ENCODE peak calls at places on chromosome 15, in six cellular contexts. O, C, U, B, H and P are unnamed samples.

GRCh38 chr15:59367022-59367451 is 5.6 kb downstream of the MYO1E start:
- DNase-seq in U (peak), C (no peak), H (no peak), B (peak), O (peak), P (no peak)

GRCh38 chr15:39833515-39833981 is 50.9 kb upstream of the FSIP1 start:
- DNase-seq in C (no peak), B (peak), H (peak), O (peak), U (peak), P (no peak)

GRCh38 chr15:27328616-27329015 is 357.6 kb downstream of the GABRG3 start:
- DNase-seq in O (no peak), B (no peak), H (no peak), C (no peak), U (no peak), P (no peak)

GRCh38 chr15:56960116-56960515 is 41.7 kb downstream of the TCF12 start:
- DNase-seq in H (no peak), U (no peak), C (no peak), O (no peak), B (no peak), P (no peak)

GRCh38 chr15:28878209-28878608 is 7.6 kb upstream of the APBA2 start:
- DNase-seq in C (no peak), H (no peak), B (no peak), U (no peak), O (no peak), P (no peak)

GRCh38 chr15:31461911-31462480 is 135.4 kb downstream of the KLF13 start:
- DNase-seq in C (no peak), O (no peak), H (no peak), U (peak), B (no peak), P (no peak)

GRCh38 chr15:36335211-36335610 is 244.2 kb upstream of the CDIN1 start:
- DNase-seq in B (no peak), H (no peak), C (no peak), U (no peak), O (no peak), P (no peak)

GRCh38 chr15:87349181-87349580 is 907.4 kb downstream of the NTRK3 start:
- DNase-seq in B (no peak), H (no peak), U (peak), O (no peak), C (no peak), P (no peak)

GRCh38 chr15:69119692-69120395 is 40.6 kb upstream of the GLCE start:
- DNase-seq in H (no peak), O (no peak), C (no peak), U (no peak), B (no peak), P (no peak)

GRCh38 chr15:79455361-79455760 is 23.2 kb downstream of the MINAR1 start:
- DNase-seq in C (no peak), O (no peak), U (no peak), B (no peak), H (peak), P (no peak)

GRCh38 chr15:90030376-90030775 is 29.3 kb downstream of the ZNF710 start:
- DNase-seq in H (no peak), O (no peak), U (no peak), B (no peak), C (no peak), P (no peak)

GRCh38 chr15:30872341-30872748 is 31.4 kb upstream of the FAN1 start:
- DNase-seq in O (peak), C (no peak), B (peak), U (peak), H (no peak), P (no peak)

GRCh38 chr15:27990411-27991338 is 108.4 kb downstream of the OCA2 start:
- DNase-seq in O (no peak), C (no peak), H (no peak), B (no peak), U (no peak), P (no peak)

GRCh38 chr15:64461577-64462162 is 1.3 kb downstream of the ZNF609 start:
- DNase-seq in O (peak), C (no peak), U (peak), H (peak), B (peak), P (no peak)

GRCh38 chr15:75843618-75844610 is 667 bp downstream of the UBE2Q2 start:
- DNase-seq in C (peak), U (peak), O (peak), B (peak), H (peak), P (no peak)

GRCh38 chr15:30791239-30791638 is 112.5 kb upstream of the FAN1 start:
- DNase-seq in H (no peak), U (no peak), B (no peak), O (no peak), C (peak), P (no peak)

GRCh38 chr15:87348746-87349145 is 907.8 kb downstream of the NTRK3 start:
- DNase-seq in C (no peak), U (peak), O (peak), H (peak), B (no peak), P (no peak)

GRCh38 chr15:64013179-64014043 is 32.9 kb downstream of the DAPK2 start:
- DNase-seq in H (peak), U (peak), C (no peak), O (peak), B (peak), P (no peak)

GRCh38 chr15:72050700-72051099 is 67.2 kb downstream of the MYO9A start:
- DNase-seq in B (peak), U (no peak), H (peak), O (no peak), C (no peak), P (no peak)

GRCh38 chr15:101288905-101289513 is 6.0 kb downstream of the SNRPA1 start:
- DNase-seq in U (peak), C (no peak), H (no peak), O (peak), B (peak), P (no peak)

GRCh38 chr15:52735231-52736089 is 54.7 kb downstream of the ONECUT1 start:
- DNase-seq in O (peak), H (peak), B (peak), C (no peak), U (peak), P (peak)

GRCh38 chr15:65869954-65870871 is 922 bp downstream of the RAB11A start:
- DNase-seq in O (peak), H (peak), C (no peak), U (peak), B (peak), P (no peak)

GRCh38 chr15:100713163-100713867 is 110.9 kb downstream of the ASB7 start:
- DNase-seq in B (peak), C (no peak), H (peak), O (peak), U (peak), P (no peak)

GRCh38 chr15:57875347-57875746 is 168.8 kb downstream of the POLR2M start:
- DNase-seq in U (no peak), O (no peak), H (no peak), B (no peak), C (no peak), P (no peak)

GRCh38 chr15:57259511-57260143 is 116.7 kb upstream of the CGNL1 start:
- DNase-seq in H (no peak), O (no peak), U (peak), C (no peak), B (no peak), P (no peak)

GRCh38 chr15:91304794-91305193 is 204.7 kb downstream of the SV2B start:
- DNase-seq in H (no peak), C (no peak), O (no peak), U (no peak), B (no peak), P (no peak)

GRCh38 chr15:28105224-28105791 is 6.2 kb upstream of the OCA2 start:
- DNase-seq in O (no peak), B (no peak), U (no peak), H (no peak), C (no peak), P (no peak)

GRCh38 chr15:67769468-67770097 is 55.7 kb upstream of the SKOR1 start:
- DNase-seq in U (no peak), O (no peak), H (no peak), B (no peak), C (no peak), P (no peak)
- H3K4me3 ChIP-seq in U (no peak), O (no peak), H (no peak), B (no peak), C (no peak), P (no peak)

GRCh38 chr15:55254916-55255679 is 34.5 kb downstream of the RAB27A start:
- DNase-seq in B (no peak), O (no peak), C (no peak), U (no peak), H (no peak), P (no peak)
- H3K4me3 ChIP-seq in B (peak), O (no peak), C (no peak), U (no peak), H (no peak), P (peak)

DNA sequence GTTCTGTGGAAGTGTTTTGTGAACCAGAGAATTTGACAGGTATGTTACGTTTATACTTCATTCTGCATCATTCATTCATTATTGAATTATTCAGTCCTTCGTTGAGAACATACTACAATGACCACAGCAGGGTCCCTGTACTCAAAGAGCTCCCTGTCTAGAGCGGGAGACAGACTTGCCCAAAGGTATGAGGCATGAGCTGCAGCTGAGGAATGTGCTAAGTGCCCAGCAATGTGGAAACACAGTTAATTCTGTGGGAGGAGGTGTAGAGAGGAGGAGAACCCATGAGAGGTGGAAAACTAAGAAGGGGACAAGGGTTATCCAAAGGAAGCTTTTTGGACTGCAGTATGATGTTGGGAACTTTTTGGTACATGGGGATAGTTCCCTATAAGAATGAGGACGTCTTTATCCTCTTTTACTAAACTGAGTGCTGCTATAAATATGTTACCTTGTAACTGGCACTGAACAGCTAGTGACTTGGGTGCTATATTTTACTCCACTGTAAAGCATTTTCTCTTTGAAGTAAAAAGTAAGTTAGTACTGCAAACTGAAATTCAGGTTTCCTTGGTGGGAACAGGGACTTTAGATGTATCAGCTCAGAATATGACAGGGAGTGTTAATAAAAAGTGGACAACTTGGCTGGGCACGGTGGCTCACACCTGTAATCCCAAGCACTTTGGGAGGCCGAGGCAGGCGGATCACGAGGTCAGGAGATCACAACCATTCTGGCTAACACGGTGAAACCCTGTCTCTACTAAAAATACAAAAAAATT is 5.7 kb downstream of the SMAD3 start:
- DNase-seq in U (no peak), O (no peak), C (no peak), B (no peak), H (no peak), P (no peak)
- H3K4me3 ChIP-seq in U (no peak), O (no peak), C (no peak), B (no peak), H (no peak), P (peak)

GRCh38 chr15:94522125-94522524 is 290.8 kb downstream of the MCTP2 start:
- DNase-seq in U (no peak), B (no peak), H (no peak), O (peak), C (no peak), P (no peak)

GRCh38 chr15:94526071-94526689 is 294.8 kb downstream of the MCTP2 start:
- DNase-seq in O (peak), U (no peak), H (no peak), B (no peak), C (no peak), P (no peak)

GRCh38 chr15:94524565-94524964 is 293.2 kb downstream of the MCTP2 start:
- DNase-seq in C (no peak), U (no peak), H (no peak), O (peak), B (no peak), P (no peak)

DNA sequence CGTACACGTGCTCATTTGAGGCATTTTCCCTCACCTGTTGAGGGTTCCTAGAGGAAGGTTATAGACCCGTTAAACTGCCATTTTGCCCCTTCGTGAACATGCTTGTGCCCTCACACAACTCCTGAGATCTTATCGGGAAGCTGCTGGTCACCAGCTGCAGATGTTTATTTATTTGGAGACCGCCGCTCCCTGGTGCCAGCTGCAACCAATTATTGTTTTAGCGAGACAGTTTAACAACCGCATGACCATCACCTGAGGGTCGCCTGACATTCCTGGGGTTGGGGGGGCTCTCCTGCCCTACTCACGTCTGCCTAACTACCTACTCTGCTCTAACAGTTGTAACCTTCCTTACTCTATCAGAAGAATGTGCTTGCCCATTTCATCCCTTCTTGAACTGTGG is 292.5 kb downstream of the MCTP2 start:
- DNase-seq in U (no peak), O (no peak), B (no peak), H (no peak), C (no peak), P (no peak)
- H3K4me3 ChIP-seq in U (no peak), O (no peak), B (no peak), H (no peak), C (no peak), P (no peak)

DNA sequence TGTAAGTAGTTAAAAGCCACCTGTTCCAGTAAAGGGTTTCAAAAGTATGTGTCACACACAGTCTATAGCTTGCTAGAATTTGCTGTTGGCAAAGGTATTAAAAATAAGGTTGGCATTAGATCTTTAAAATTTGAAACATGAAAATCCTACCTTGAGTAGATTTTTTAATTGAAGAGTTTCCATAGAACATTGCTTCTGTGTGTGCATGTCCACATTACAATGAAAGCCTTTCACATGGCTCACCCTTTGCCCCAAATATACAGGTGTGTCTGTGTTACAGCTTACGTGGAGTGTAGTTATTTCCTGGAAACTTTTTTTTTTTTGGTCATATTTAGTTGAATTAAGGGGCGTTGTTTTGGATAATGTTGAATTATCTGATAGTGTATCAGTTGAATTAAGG is 2.2 kb downstream of the ABHD17C start:
- DNase-seq in H (no peak), C (no peak), O (no peak), B (no peak), U (no peak), P (no peak)
- H3K4me3 ChIP-seq in H (no peak), C (no peak), O (peak), B (peak), U (peak), P (peak)

DNA sequence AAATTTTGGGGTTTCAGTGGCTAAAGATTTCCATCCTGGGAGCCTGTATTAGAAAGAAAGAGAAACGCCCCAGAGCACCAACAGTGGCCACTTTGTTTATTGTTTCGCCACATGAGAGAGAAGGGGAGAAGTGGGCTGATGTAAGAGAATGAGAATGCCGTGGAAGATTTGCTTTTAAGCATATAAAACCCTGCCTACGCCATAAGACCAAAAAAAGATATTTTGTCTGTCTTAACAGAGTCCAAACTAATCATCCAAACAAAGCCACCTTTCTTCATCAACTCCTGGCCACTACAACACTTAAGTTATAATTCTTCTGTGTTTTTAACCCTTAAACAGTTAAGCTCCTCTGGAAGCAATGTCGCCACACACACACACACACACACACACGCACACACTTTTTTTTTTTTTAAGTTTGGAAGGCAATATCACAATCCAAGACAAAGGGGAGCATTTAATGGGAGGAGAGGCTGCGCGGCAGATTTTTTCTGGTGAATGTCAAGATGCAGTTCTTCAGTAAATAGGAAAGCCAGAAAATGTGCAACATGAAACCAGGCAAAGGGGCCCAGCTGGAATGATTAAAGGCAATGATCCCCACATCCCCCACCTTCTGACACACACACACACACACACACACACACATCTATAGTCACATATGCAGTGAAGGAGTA is 19.3 kb downstream of the EID1 start:
- DNase-seq in C (no peak), H (peak), O (no peak), U (peak), B (peak), P (peak)
- H3K4me3 ChIP-seq in C (no peak), H (peak), O (no peak), U (peak), B (peak), P (peak)

GRCh38 chr15:40871749-40872617 is 2.1 kb downstream of the RHOV start:
- DNase-seq in B (no peak), H (no peak), C (no peak), U (no peak), O (peak), P (no peak)
- H3K4me3 ChIP-seq in B (no peak), H (no peak), C (no peak), U (no peak), O (peak), P (no peak)

GRCh38 chr15:34584321-34584668 is 844 bp upstream of the GOLGA8B start:
- DNase-seq in U (no peak), H (no peak), O (no peak), C (no peak), B (no peak), P (no peak)
- H3K4me3 ChIP-seq in U (peak), H (peak), O (peak), C (peak), B (peak), P (peak)

DNA sequence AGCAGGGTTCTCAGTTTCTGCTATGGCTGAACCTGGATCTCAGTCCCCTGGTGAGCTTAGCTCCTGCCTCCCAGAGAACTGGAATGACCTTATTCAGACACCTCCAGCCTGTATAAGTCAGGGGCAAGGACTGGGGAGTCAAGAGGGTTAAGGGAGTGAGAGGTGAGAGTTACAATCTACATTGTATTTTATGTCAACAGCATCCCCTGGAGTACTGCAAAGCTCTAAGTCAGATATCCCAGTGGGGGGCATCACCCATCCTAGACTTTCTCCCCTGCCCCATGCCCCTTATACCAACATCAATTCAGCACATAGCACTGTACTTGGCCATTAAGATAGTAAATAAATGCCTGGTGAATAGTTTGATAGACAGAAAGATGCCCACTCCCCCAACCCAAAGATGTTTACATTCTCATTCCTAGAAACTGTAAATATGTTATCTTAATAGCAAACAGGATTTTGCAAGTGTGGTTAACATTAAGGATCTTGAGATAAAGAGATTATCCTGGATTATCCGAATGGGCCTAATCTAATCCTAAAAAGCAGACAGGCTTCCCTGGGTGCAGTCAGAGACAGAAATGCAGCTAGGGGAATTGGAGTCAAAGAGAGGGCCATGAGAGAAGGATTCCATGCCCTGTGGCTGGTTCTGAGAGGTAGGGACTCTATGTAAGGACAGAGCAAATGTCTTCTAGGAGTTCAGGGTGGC is 132.3 kb upstream of the RASGRP1 start:
- DNase-seq in H (no peak), O (no peak), C (no peak), U (no peak), B (no peak), P (no peak)
- H3K4me3 ChIP-seq in H (no peak), O (no peak), C (no peak), U (no peak), B (no peak), P (no peak)

DNA sequence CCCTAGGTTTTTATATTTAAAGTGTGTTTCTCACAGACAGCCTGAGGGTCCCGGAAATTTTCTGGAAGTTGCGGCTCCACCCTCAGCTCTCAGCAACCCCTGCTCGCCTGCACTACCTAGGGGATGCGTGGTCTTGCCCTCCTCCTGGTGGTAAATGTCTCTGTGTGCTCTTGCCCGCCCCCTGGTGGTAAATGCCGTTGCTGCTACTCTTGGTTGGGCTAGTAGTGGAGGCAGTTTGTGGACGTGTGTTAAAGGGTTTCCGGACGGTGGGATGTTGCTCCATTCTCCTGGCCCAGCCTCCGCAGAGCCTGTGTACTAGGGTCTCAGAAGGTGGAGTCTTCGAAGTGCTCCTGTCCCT is 27.4 kb downstream of the STOML1 start:
- DNase-seq in B (peak), H (no peak), C (peak), O (peak), U (peak), P (peak)
- H3K4me3 ChIP-seq in B (no peak), H (no peak), C (no peak), O (no peak), U (no peak), P (no peak)